ENCODE peak calls at places on chromosomes 7 and 10, in seven cellular contexts. D is H1, U is H9, Y is IMR-90, V is trophoblast cell, H is mesendoderm, X is neuronal stem cell. G is an unnamed sample.
A peak's percentile ranks its signal among the peaks of the same experiment; 100 is the strongest.

GRCh38 chr7:47196106-47196630 is 385.7 kb downstream of the TNS3 start:
- DNase-seq in D (no peak), U (no peak), Y (no peak), V (peak; percentile 1), H (no peak), X (no peak), G (no peak)

GRCh38 chr10:3281911-3282310 is 109.3 kb upstream of the PITRM1 start:
- DNase-seq in D (no peak), U (no peak), Y (no peak), V (no peak), H (no peak), X (no peak), G (no peak)

GRCh38 chr10:111130471-111130870 is 53.6 kb downstream of the ADRA2A start:
- DNase-seq in D (no peak), U (peak; percentile 23), Y (no peak), V (no peak), H (no peak), X (no peak), G (no peak)

GRCh38 chr7:91287685-91288084 is 23.5 kb downstream of the FZD1 start:
- DNase-seq in D (no peak), U (no peak), Y (peak; percentile 4), V (no peak), H (no peak), X (no peak), G (no peak)

GRCh38 chr10:83374741-83375140 is 764.6 kb upstream of the GHITM start:
- DNase-seq in D (no peak), U (no peak), Y (no peak), V (no peak), H (no peak), X (no peak), G (no peak)

GRCh38 chr7:114784177-114784576 is 137.7 kb upstream of the MDFIC start:
- DNase-seq in D (no peak), U (no peak), Y (no peak), V (no peak), H (no peak), X (no peak), G (no peak)

GRCh38 chr7:132561763-132562162 is 14.5 kb downstream of the PLXNA4 start:
- DNase-seq in D (no peak), U (no peak), Y (no peak), V (no peak), H (no peak), X (no peak), G (no peak)

GRCh38 chr7:148318092-148318756 is 272.3 kb upstream of the C7orf33 start:
- DNase-seq in D (no peak), U (peak; percentile 76), Y (no peak), V (no peak), H (peak; percentile 98), X (no peak), G (no peak)

GRCh38 chr10:97822261-97822687 is 27.4 kb upstream of the GOLGA7B start:
- DNase-seq in D (no peak), U (no peak), Y (no peak), V (no peak), H (no peak), X (no peak), G (no peak)

GRCh38 chr7:115632636-115633035 is 397.9 kb downstream of the TFEC start:
- DNase-seq in D (no peak), U (no peak), Y (no peak), V (no peak), H (no peak), X (no peak), G (no peak)

GRCh38 chr7:140383954-140384713 is 14.2 kb downstream of the SLC37A3 start:
- DNase-seq in D (no peak), U (no peak), Y (no peak), V (no peak), H (no peak), X (no peak), G (no peak)

GRCh38 chr7:114026486-114027089 is 107.8 kb upstream of the PPP1R3A start:
- DNase-seq in D (no peak), U (no peak), Y (peak; percentile 52), V (peak; percentile 23), H (peak; percentile 58), X (peak; percentile 67), G (peak; percentile 58)

GRCh38 chr7:142797799-142798377 is 27.1 kb downstream of the PRSS2 start:
- DNase-seq in D (no peak), U (peak; percentile 30), Y (no peak), V (no peak), H (no peak), X (no peak), G (no peak)

GRCh38 chr7:130515315-130516047 is 23.6 kb downstream of the MEST start:
- DNase-seq in D (no peak), U (no peak), Y (no peak), V (no peak), H (no peak), X (no peak), G (no peak)

GRCh38 chr7:120272261-120272895 is 597 bp upstream of the KCND2 start:
- DNase-seq in D (no peak), U (peak; percentile 56), Y (peak; percentile 53), V (peak; percentile 12), H (peak; percentile 78), X (peak; percentile 26), G (peak; percentile 69)

DNA sequence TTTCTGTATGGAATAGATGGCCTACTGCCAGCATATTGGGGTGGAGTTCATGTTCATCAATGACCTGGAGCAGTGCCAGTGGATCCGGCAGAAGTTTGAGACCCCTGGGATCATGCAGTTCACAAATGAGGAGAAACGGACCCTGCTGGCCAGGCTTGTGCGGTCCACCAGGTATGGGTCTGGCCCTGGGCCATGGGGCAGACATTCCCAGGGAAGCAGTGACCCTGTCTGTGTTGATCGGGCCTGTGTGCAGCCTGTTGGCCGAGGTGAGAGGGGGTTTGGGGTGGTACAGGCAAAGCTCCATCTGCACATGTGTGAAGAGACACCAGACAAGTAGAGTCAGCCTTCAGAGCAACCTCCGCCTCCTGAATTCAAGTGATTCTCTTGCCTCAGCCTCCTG is 67.3 kb downstream of the OGDH start:
- DNase-seq in D (no peak), U (no peak), Y (no peak), V (no peak), H (no peak), X (no peak), G (no peak)
- H2AK5ac ChIP-seq in D (no peak overlapping the region), U (no peak overlapping the region), Y (no peak overlapping the region), V (no peak overlapping the region), H (no peak overlapping the region), X (no peak overlapping the region), G (no peak overlapping the region)

GRCh38 chr7:139119486-139119849 is 9.9 kb upstream of the ZC3HAV1 start:
- DNase-seq in D (no peak), U (no peak), Y (no peak), V (no peak), H (no peak), X (no peak), G (no peak)

GRCh38 chr7:139127648-139128047 is 18.1 kb upstream of the ZC3HAV1 start:
- DNase-seq in D (no peak), U (no peak), Y (peak; percentile 48), V (no peak), H (no peak), X (no peak), G (no peak)

GRCh38 chr7:139125637-139126036 is 16.1 kb upstream of the ZC3HAV1 start:
- DNase-seq in D (no peak), U (no peak), Y (no peak), V (no peak), H (no peak), X (no peak), G (no peak)

GRCh38 chr7:139118803-139119485 is 9.4 kb upstream of the ZC3HAV1 start:
- DNase-seq in D (no peak), U (no peak), Y (peak; percentile 37), V (no peak), H (peak; percentile 80), X (no peak), G (peak; percentile 50)

GRCh38 chr7:139124084-139124914 is 14.8 kb upstream of the ZC3HAV1 start:
- DNase-seq in D (no peak), U (no peak), Y (no peak), V (no peak), H (peak; percentile 87), X (no peak), G (no peak)
- H2AK5ac ChIP-seq in D (no peak overlapping the region), U (no peak overlapping the region), Y (no peak overlapping the region), V (no peak overlapping the region), H (no peak overlapping the region), X (no peak overlapping the region), G (no peak overlapping the region)

GRCh38 chr10:1174022-1174421 is 117.8 kb downstream of the WDR37 start:
- DNase-seq in D (no peak), U (no peak), Y (no peak), V (no peak), H (no peak), X (no peak), G (no peak)
- H2AK5ac ChIP-seq in D (no peak overlapping the region), U (no peak overlapping the region), Y (no peak overlapping the region), V (no peak overlapping the region), H (no peak overlapping the region), X (no peak overlapping the region), G (no peak overlapping the region)

DNA sequence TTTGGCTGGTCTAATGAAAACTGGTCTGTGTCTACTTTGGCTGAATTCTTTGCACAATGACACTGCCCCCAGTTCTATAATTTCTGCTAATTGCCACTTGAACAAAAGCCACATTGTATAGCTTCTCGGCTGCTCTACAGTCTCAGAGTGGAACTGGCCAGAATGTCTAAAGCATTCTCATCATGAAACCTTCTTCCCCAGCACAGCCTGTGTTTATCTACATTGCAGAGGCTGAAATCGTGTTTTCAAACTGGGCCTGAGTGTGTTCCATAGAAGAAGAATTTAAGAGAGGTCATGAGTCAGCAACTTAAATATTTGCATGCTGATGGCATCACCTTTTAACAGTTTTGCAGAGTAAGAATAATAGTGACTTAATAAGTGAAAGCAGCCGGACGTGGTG is 177.2 kb downstream of the BUB3 start:
- DNase-seq in D (no peak), U (no peak), Y (peak; percentile 0), V (peak; percentile 49), H (peak; percentile 40), X (no peak), G (no peak)
- H2AK5ac ChIP-seq in D (no peak overlapping the region), U (no peak overlapping the region), Y (no peak overlapping the region), V (no peak overlapping the region), H (no peak overlapping the region), X (no peak overlapping the region), G (no peak overlapping the region)

GRCh38 chr7:64869121-64869725 is 33.9 kb upstream of the ZNF273 start:
- DNase-seq in D (no peak), U (peak; percentile 5), Y (no peak), V (no peak), H (no peak), X (no peak), G (no peak)

GRCh38 chr7:64869912-64870562 is 33.0 kb upstream of the ZNF273 start:
- DNase-seq in D (no peak), U (peak; percentile 14), Y (no peak), V (no peak), H (no peak), X (no peak), G (no peak)

GRCh38 chr7:64868469-64868868 is 34.6 kb upstream of the ZNF273 start:
- DNase-seq in D (no peak), U (peak; percentile 5), Y (no peak), V (no peak), H (no peak), X (no peak), G (no peak)

GRCh38 chr7:64870656-64871055 is 32.4 kb upstream of the ZNF273 start:
- DNase-seq in D (no peak), U (peak; percentile 3), Y (no peak), V (no peak), H (no peak), X (no peak), G (no peak)

GRCh38 chr7:64867863-64868440 is 35.1 kb upstream of the ZNF273 start:
- DNase-seq in D (no peak), U (peak; percentile 8), Y (no peak), V (no peak), H (no peak), X (no peak), G (no peak)
- H2AK5ac ChIP-seq in D (no peak overlapping the region), U (no peak overlapping the region), Y (no peak overlapping the region), V (no peak overlapping the region), H (no peak overlapping the region), X (no peak overlapping the region), G (no peak overlapping the region)

GRCh38 chr10:43676360-43676759 is 27.7 kb upstream of the ZNF32 start:
- DNase-seq in D (no peak), U (no peak), Y (no peak), V (no peak), H (no peak), X (no peak), G (no peak)
- H2AK5ac ChIP-seq in D (no peak overlapping the region), U (no peak overlapping the region), Y (no peak overlapping the region), V (no peak overlapping the region), H (no peak overlapping the region), X (no peak overlapping the region), G (no peak overlapping the region)

G was measured in mesenchymal stem cell.